ENCODE peak calls at places on chromosome 16, in nine cellular contexts. Z is brain microvascular endothelial cell, U is hepatocyte, E is BE2C, O is GM06990, G is activated B cell treated with CpG ODN at 0.5 μM for 24 hours, R is neural crest cell, I is endothelial cell, X is AG09319. Y is an unnamed sample.
A peak's percentile ranks its signal among the peaks of the same experiment; 100 is the strongest.

GRCh38 chr16:68999114-68999513 is 106.3 kb upstream of the HAS3 start:
- DNase-seq in Z (no peak), X (no peak), U (no peak), R (no peak), E (no peak), G (no peak), O (no peak), I (no peak), Y (no peak)

GRCh38 chr16:28554634-28555423 is 1.1 kb downstream of the SGF29 start:
- DNase-seq in Z (no peak), U (no peak), R (no peak), I (no peak), G (no peak), O (no peak), E (no peak), X (no peak), Y (no peak)

GRCh38 chr16:51113254-51114125 is 37.6 kb downstream of the SALL1 start:
- DNase-seq in O (peak; percentile 5), U (no peak), I (no peak), Z (no peak), R (peak; percentile 31), X (no peak), E (no peak), G (no peak), Y (peak; percentile 56)

GRCh38 chr16:75079346-75079926 is 37.1 kb downstream of the LDHD start:
- DNase-seq in U (no peak), E (no peak), G (no peak), Z (peak; percentile 31), I (no peak), R (no peak), O (no peak), X (no peak), Y (no peak)

GRCh38 chr16:75337430-75337829 is 86.0 kb upstream of the BCAR1 start:
- DNase-seq in U (no peak), I (no peak), Z (no peak), O (no peak), E (no peak), X (no peak), R (no peak), G (no peak), Y (no peak)

GRCh38 chr16:55061126-55061525 is 130.5 kb downstream of the IRX5 start:
- DNase-seq in O (no peak), Z (no peak), U (no peak), E (no peak), X (no peak), G (no peak), I (no peak), R (no peak), Y (no peak)

GRCh38 chr16:79648846-79649245 is 48.3 kb upstream of the MAF start:
- DNase-seq in R (no peak), I (no peak), X (no peak), E (no peak), O (no peak), G (no peak), U (no peak), Z (no peak), Y (no peak)

GRCh38 chr16:55530316-55530856 is 21.5 kb downstream of the LPCAT2 start:
- DNase-seq in X (no peak), G (no peak), R (no peak), O (no peak), E (no peak), I (no peak), U (peak; percentile 7), Z (no peak), Y (no peak)

GRCh38 chr16:4273858-4274291 is 1.1 kb upstream of the TFAP4 start:
- DNase-seq in O (peak; percentile 77), Z (no peak), R (peak; percentile 40), G (peak; percentile 41), I (peak; percentile 73), E (peak; percentile 52), X (no peak), U (peak; percentile 75), Y (peak; percentile 57)

GRCh38 chr16:82895843-82896242 is 269.1 kb downstream of the CDH13 start:
- DNase-seq in R (no peak), O (no peak), I (no peak), G (no peak), X (no peak), E (no peak), Z (no peak), U (no peak), Y (no peak)

GRCh38 chr16:9521749-9522370 is 430.4 kb downstream of the HAPSTR1 start:
- DNase-seq in U (peak; percentile 41), G (no peak), X (no peak), Z (no peak), I (no peak), E (no peak), R (no peak), O (no peak), Y (peak; percentile 4)

GRCh38 chr16:12171206-12171605 is 194.7 kb downstream of the SNX29 start:
- DNase-seq in X (no peak), E (no peak), R (no peak), G (no peak), I (no peak), U (no peak), Z (no peak), O (no peak), Y (no peak)

GRCh38 chr16:11345040-11345862 is at the start of gene RMI2:
- DNase-seq in O (peak; percentile 94), Z (peak; percentile 89), I (peak; percentile 93), R (peak; percentile 91), E (peak; percentile 98), U (peak; percentile 99), G (peak; percentile 92), X (peak; percentile 82), Y (peak; percentile 96)

GRCh38 chr16:25580071-25580470 is 111.7 kb upstream of the HS3ST4 start:
- DNase-seq in R (no peak), I (no peak), O (no peak), Z (no peak), G (no peak), X (no peak), E (no peak), U (no peak), Y (no peak)

GRCh38 chr16:53053967-53054669 is 673 bp upstream of the CHD9 start:
- DNase-seq in I (no peak), X (no peak), E (peak; percentile 24), U (peak; percentile 34), Z (peak; percentile 9), R (no peak), G (no peak), O (no peak), Y (no peak)

GRCh38 chr16:20271893-20272292 is 55.4 kb downstream of the GP2 start:
- DNase-seq in E (no peak), O (no peak), X (no peak), I (no peak), R (no peak), U (no peak), Z (no peak), G (no peak), Y (no peak)

GRCh38 chr16:81410643-81411235 is 33.9 kb upstream of the CMIP start:
- DNase-seq in I (no peak), R (no peak), G (no peak), U (no peak), O (no peak), X (no peak), E (no peak), Z (no peak), Y (no peak)

GRCh38 chr16:3825103-3825502 is 55.4 kb downstream of the CREBBP start:
- DNase-seq in I (no peak), E (no peak), R (no peak), X (no peak), U (no peak), Z (no peak), G (no peak), O (no peak), Y (no peak)

GRCh38 chr16:71460246-71460645 is 1.8 kb downstream of the ZNF23 start:
- DNase-seq in I (no peak), Z (no peak), O (no peak), E (no peak), G (no peak), R (no peak), U (no peak), X (peak; percentile 75), Y (no peak)

GRCh38 chr16:48505705-48506104 is 104.3 kb downstream of the N4BP1 start:
- DNase-seq in E (no peak), I (no peak), X (no peak), R (no peak), O (no peak), U (no peak), Z (no peak), G (no peak), Y (no peak)

GRCh38 chr16:86901483-86901882 is 323.1 kb downstream of the FOXL1 start:
- DNase-seq in U (peak; percentile 57), R (no peak), I (no peak), X (no peak), G (no peak), Z (peak; percentile 69), O (no peak), E (no peak), Y (no peak)
- TF ChIP-seq CTCF in U (no peak), R (no peak), I (no peak), X (no peak), G (no peak), Z (peak; percentile 42), O (no peak), E (no peak), Y (no peak)

GRCh38 chr16:648071-648785 is 937 bp upstream of the WDR90 start:
- DNase-seq in E (peak; percentile 79), I (no peak), G (no peak), U (peak; percentile 58), X (no peak), R (no peak), Z (no peak), O (peak; percentile 61), Y (no peak)
- TF ChIP-seq CTCF in E (peak; percentile 65), I (peak; percentile 56), G (no peak), U (peak; percentile 21), X (peak; percentile 43), R (peak; percentile 49), Z (peak; percentile 58), O (peak; percentile 82), Y (peak; percentile 39)

DNA sequence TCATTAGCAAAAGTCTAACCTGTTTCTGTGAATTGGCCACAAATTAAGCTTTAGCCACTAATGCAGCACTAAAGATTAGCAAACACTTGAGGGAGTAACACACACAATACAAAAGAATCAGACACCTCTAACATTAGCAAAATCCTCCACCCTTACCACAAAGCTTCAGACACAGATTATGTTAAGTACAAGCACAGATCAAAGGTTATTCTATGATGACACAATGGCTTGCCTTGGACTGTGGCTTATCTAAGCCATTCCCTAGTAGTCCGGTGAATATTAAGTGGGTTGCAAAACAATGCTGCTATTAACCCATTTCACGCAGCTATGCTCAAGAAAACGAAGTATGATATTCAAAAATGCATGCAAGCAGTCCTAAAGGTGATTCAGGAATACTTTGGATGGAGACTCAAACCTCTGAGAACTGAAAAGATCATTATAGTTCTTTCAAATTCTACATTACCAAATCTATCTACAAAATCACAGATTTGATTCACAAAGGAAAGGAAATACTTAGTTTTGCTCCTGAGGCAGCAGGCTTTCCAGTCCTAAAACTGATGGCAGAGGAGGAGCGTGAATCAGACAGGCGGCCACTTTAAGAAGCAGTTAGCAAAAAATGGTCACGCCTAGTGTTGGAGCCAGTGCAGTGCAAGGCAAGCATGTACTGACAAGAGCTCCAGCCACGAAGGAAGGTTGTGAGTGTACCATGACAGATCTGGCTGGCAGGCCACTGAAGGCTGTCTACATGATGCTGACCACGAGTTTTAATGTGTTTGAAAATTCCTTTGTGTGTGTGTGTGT is 67.2 kb downstream of the PARN start:
- DNase-seq in G (no peak), X (no peak), Z (peak; percentile 11), R (no peak), I (no peak), U (peak; percentile 56), E (no peak), O (no peak), Y (no peak)
- TF ChIP-seq CTCF in G (no peak), X (no peak), Z (peak; percentile 29), R (peak; percentile 38), I (no peak), U (peak; percentile 2), E (no peak), O (no peak), Y (no peak)

GRCh38 chr16:57667526-57668258 is 414 bp upstream of the ADGRG3 start:
- DNase-seq in U (no peak), I (no peak), Z (peak; percentile 13), E (no peak), G (no peak), R (no peak), X (no peak), O (no peak), Y (no peak)
- TF ChIP-seq CTCF in U (peak; percentile 10), I (no peak), Z (peak; percentile 41), E (peak; percentile 20), G (no peak), R (peak; percentile 25), X (no peak), O (peak; percentile 35), Y (no peak)